ENCODE peak calls at places on chromosomes 11 and 22, in four cellular contexts. S is kidney tubule cell, N is NCI-H1694 treated with DMSO at 0.1 percent for 48 hours, T is fibroblast of the conjunctiva. E is an unnamed sample.

GRCh38 chr11:68798221-68798813 is 43.4 kb downstream of the CPT1A start:
- DNase-seq in S (no peak), N (peak; percentile 1), T (no peak), E (no peak)

GRCh38 chr22:34943830-34944229 is 122.1 kb upstream of the ISX start:
- DNase-seq in S (no peak), N (no peak), T (no peak), E (no peak)

GRCh38 chr11:34052036-34052607 is 591 bp downstream of the CAPRIN1 start:
- DNase-seq in S (peak; percentile 87), N (peak; percentile 38), T (peak; percentile 76), E (peak; percentile 73)

GRCh38 chr11:1258401-1259075 is 35.7 kb downstream of the MUC5B start:
- DNase-seq in S (no peak), N (no peak), T (no peak), E (no peak)

GRCh38 chr11:106474274-106474673 is 396.8 kb downstream of the AASDHPPT start:
- DNase-seq in S (no peak), N (no peak), T (no peak), E (no peak)

GRCh38 chr11:27464155-27464759 is 8.3 kb downstream of the LGR4 start:
- DNase-seq in S (peak; percentile 88), N (no peak), T (no peak), E (no peak)

GRCh38 chr11:134047586-134047999 is 21.3 kb upstream of the JAM3 start:
- DNase-seq in S (no peak), N (no peak), T (peak; percentile 52), E (peak; percentile 93)

GRCh38 chr22:43081968-43082367 is 7.2 kb downstream of the TTLL1 start:
- DNase-seq in S (no peak), N (no peak), T (no peak), E (no peak)

GRCh38 chr11:22456993-22457748 is 119.0 kb downstream of the SLC17A6 start:
- DNase-seq in S (peak; percentile 49), N (no peak), T (no peak), E (no peak)

GRCh38 chr11:62024975-62025374 is 57.5 kb upstream of the FTH1 start:
- DNase-seq in S (no peak), N (no peak), T (no peak), E (no peak)

GRCh38 chr11:67576742-67577475 is 6.7 kb upstream of the GSTP1 start:
- DNase-seq in S (no peak), N (no peak), T (no peak), E (no peak)

GRCh38 chr11:44987506-44987905 is 36.8 kb upstream of the TP53I11 start:
- DNase-seq in S (no peak), N (no peak), T (no peak), E (no peak)

GRCh38 chr11:121246021-121246768 is 46.4 kb upstream of the SC5D start:
- DNase-seq in S (no peak), N (no peak), T (no peak), E (no peak)

GRCh38 chr11:279966-280761 is 2.0 kb downstream of the NLRP6 start:
- DNase-seq in S (peak; percentile 48), N (no peak), T (no peak), E (no peak)

E was measured in GM04504.